ENCODE peak calls at places on chromosomes 6 and 20, in nine cellular contexts. One of them, this sample, is unnamed. For H3K27me3, the result is how much of the 10 kb centered on the place peaks cover.

GRCh38 chr20:32089637-32090330 is 19.7 kb upstream of the TM9SF4 start:
- DNase-seq in GM23248: no peak
- DNase-seq in adrenal gland: no peak
- DNase-seq in dorsolateral prefrontal cortex: no peak
- DNase-seq in thyroid gland: no peak
- DNase-seq in mammary epithelial cell: no peak
- DNase-seq in left lung: no peak
- DNase-seq in stomach: no peak
- DNase-seq in CD8-positive, alpha-beta T cell: no peak
- DNase-seq in this sample: no peak

GRCh38 chr20:46631212-46631869 is 19.9 kb downstream of the SLC13A3 start:
- DNase-seq in CD8-positive, alpha-beta T cell: no peak
- DNase-seq in dorsolateral prefrontal cortex: no peak
- DNase-seq in adrenal gland: peak
- DNase-seq in GM23248: peak
- DNase-seq in thyroid gland: no peak
- DNase-seq in stomach: peak
- DNase-seq in mammary epithelial cell: peak
- DNase-seq in left lung: peak
- DNase-seq in this sample: no peak

GRCh38 chr6:136501514-136501913 is 48.7 kb downstream of the MAP7 start:
- DNase-seq in stomach: no peak
- DNase-seq in thyroid gland: no peak
- DNase-seq in adrenal gland: no peak
- DNase-seq in mammary epithelial cell: no peak
- DNase-seq in GM23248: no peak
- DNase-seq in left lung: no peak
- DNase-seq in CD8-positive, alpha-beta T cell: no peak
- DNase-seq in dorsolateral prefrontal cortex: no peak
- DNase-seq in this sample: no peak

GRCh38 chr6:118748311-118749062 is 97.1 kb upstream of the CEP85L start:
- DNase-seq in mammary epithelial cell: peak
- DNase-seq in left lung: no peak
- DNase-seq in thyroid gland: peak
- DNase-seq in adrenal gland: peak
- DNase-seq in CD8-positive, alpha-beta T cell: no peak
- DNase-seq in GM23248: peak
- DNase-seq in dorsolateral prefrontal cortex: peak
- DNase-seq in stomach: no peak
- DNase-seq in this sample: no peak

GRCh38 chr20:62382306-62383198 is 4.4 kb upstream of the RPS21 start:
- DNase-seq in GM23248: peak
- DNase-seq in stomach: peak
- DNase-seq in adrenal gland: peak
- DNase-seq in CD8-positive, alpha-beta T cell: peak
- DNase-seq in left lung: no peak
- DNase-seq in dorsolateral prefrontal cortex: peak
- DNase-seq in thyroid gland: peak
- DNase-seq in mammary epithelial cell: peak
- DNase-seq in this sample: peak

GRCh38 chr6:36350681-36351091 is 14.0 kb upstream of the BNIP5 start:
- DNase-seq in mammary epithelial cell: peak
- DNase-seq in thyroid gland: no peak
- DNase-seq in dorsolateral prefrontal cortex: no peak
- DNase-seq in left lung: peak
- DNase-seq in CD8-positive, alpha-beta T cell: no peak
- DNase-seq in stomach: peak
- DNase-seq in GM23248: peak
- DNase-seq in adrenal gland: peak
- DNase-seq in this sample: peak

GRCh38 chr20:61954276-61955021 is 111.2 kb downstream of the TAF4 start:
- DNase-seq in dorsolateral prefrontal cortex: peak
- DNase-seq in stomach: no peak
- DNase-seq in adrenal gland: peak
- DNase-seq in left lung: peak
- DNase-seq in mammary epithelial cell: no peak
- DNase-seq in CD8-positive, alpha-beta T cell: no peak
- DNase-seq in thyroid gland: no peak
- DNase-seq in GM23248: no peak
- DNase-seq in this sample: no peak

GRCh38 chr20:4511776-4512175 is 209.9 kb upstream of the PRND start:
- DNase-seq in dorsolateral prefrontal cortex: no peak
- DNase-seq in CD8-positive, alpha-beta T cell: no peak
- DNase-seq in stomach: no peak
- DNase-seq in GM23248: peak
- DNase-seq in thyroid gland: no peak
- DNase-seq in adrenal gland: no peak
- DNase-seq in left lung: no peak
- DNase-seq in mammary epithelial cell: no peak
- DNase-seq in this sample: no peak

GRCh38 chr6:160427312-160428068 is 79.3 kb downstream of the SLC22A3 start:
- DNase-seq in mammary epithelial cell: no peak
- DNase-seq in stomach: no peak
- DNase-seq in left lung: no peak
- DNase-seq in dorsolateral prefrontal cortex: no peak
- DNase-seq in thyroid gland: no peak
- DNase-seq in CD8-positive, alpha-beta T cell: no peak
- DNase-seq in GM23248: no peak
- DNase-seq in adrenal gland: no peak
- DNase-seq in this sample: no peak

GRCh38 chr6:161139766-161140553 is 133.9 kb downstream of the AGPAT4 start:
- DNase-seq in GM23248: peak
- DNase-seq in mammary epithelial cell: no peak
- DNase-seq in left lung: no peak
- DNase-seq in thyroid gland: no peak
- DNase-seq in dorsolateral prefrontal cortex: no peak
- DNase-seq in adrenal gland: no peak
- DNase-seq in stomach: peak
- DNase-seq in CD8-positive, alpha-beta T cell: no peak
- DNase-seq in this sample: peak

GRCh38 chr20:4135385-4136077 is 120.2 kb upstream of the RNF24 start:
- DNase-seq in mammary epithelial cell: peak
- DNase-seq in adrenal gland: peak
- DNase-seq in dorsolateral prefrontal cortex: no peak
- DNase-seq in stomach: peak
- DNase-seq in CD8-positive, alpha-beta T cell: no peak
- DNase-seq in thyroid gland: no peak
- DNase-seq in left lung: no peak
- DNase-seq in GM23248: peak
- DNase-seq in this sample: peak

GRCh38 chr6:12522347-12522746 is 194.2 kb upstream of the PHACTR1 start:
- DNase-seq in left lung: no peak
- DNase-seq in mammary epithelial cell: no peak
- DNase-seq in adrenal gland: no peak
- DNase-seq in thyroid gland: no peak
- DNase-seq in dorsolateral prefrontal cortex: no peak
- DNase-seq in GM23248: no peak
- DNase-seq in CD8-positive, alpha-beta T cell: no peak
- DNase-seq in stomach: no peak
- DNase-seq in this sample: no peak

GRCh38 chr6:27374824-27375612 is 13.5 kb upstream of the ZNF391 start:
- DNase-seq in stomach: peak
- DNase-seq in left lung: peak
- DNase-seq in CD8-positive, alpha-beta T cell: peak
- DNase-seq in dorsolateral prefrontal cortex: peak
- DNase-seq in mammary epithelial cell: peak
- DNase-seq in thyroid gland: peak
- DNase-seq in adrenal gland: peak
- DNase-seq in GM23248: peak
- DNase-seq in this sample: peak

GRCh38 chr6:27370391-27370790 is 18.2 kb upstream of the ZNF391 start:
- DNase-seq in CD8-positive, alpha-beta T cell: no peak
- DNase-seq in left lung: no peak
- DNase-seq in thyroid gland: no peak
- DNase-seq in mammary epithelial cell: no peak
- DNase-seq in adrenal gland: no peak
- DNase-seq in GM23248: no peak
- DNase-seq in dorsolateral prefrontal cortex: no peak
- DNase-seq in stomach: no peak
- DNase-seq in this sample: no peak

GRCh38 chr6:27375613-27376079 is 12.9 kb upstream of the ZNF391 start:
- DNase-seq in dorsolateral prefrontal cortex: no peak
- DNase-seq in left lung: no peak
- DNase-seq in thyroid gland: no peak
- DNase-seq in GM23248: peak
- DNase-seq in stomach: no peak
- DNase-seq in mammary epithelial cell: peak
- DNase-seq in CD8-positive, alpha-beta T cell: no peak
- DNase-seq in adrenal gland: no peak
- DNase-seq in this sample: no peak
- H3K27ac ChIP-seq in dorsolateral prefrontal cortex: peak
- H3K27ac ChIP-seq in left lung: no peak
- H3K27ac ChIP-seq in thyroid gland: no peak
- H3K27ac ChIP-seq in GM23248: no peak
- H3K27ac ChIP-seq in stomach: no peak
- H3K27ac ChIP-seq in mammary epithelial cell: no peak
- H3K27ac ChIP-seq in CD8-positive, alpha-beta T cell: peak
- H3K27ac ChIP-seq in adrenal gland: no peak
- H3K27ac ChIP-seq in this sample: peak

GRCh38 chr20:12925863-12926547 is 82.8 kb upstream of the SPTLC3 start:
- DNase-seq in CD8-positive, alpha-beta T cell: no peak
- DNase-seq in left lung: no peak
- DNase-seq in adrenal gland: no peak
- DNase-seq in stomach: no peak
- DNase-seq in dorsolateral prefrontal cortex: no peak
- DNase-seq in thyroid gland: no peak
- DNase-seq in GM23248: no peak
- DNase-seq in mammary epithelial cell: no peak
- DNase-seq in this sample: no peak

GRCh38 chr20:12925214-12925755 is 83.5 kb upstream of the SPTLC3 start:
- DNase-seq in thyroid gland: peak
- DNase-seq in GM23248: peak
- DNase-seq in stomach: peak
- DNase-seq in left lung: no peak
- DNase-seq in CD8-positive, alpha-beta T cell: no peak
- DNase-seq in adrenal gland: peak
- DNase-seq in mammary epithelial cell: peak
- DNase-seq in dorsolateral prefrontal cortex: peak
- DNase-seq in this sample: peak

GRCh38 chr20:12928358-12928754 is 80.4 kb upstream of the SPTLC3 start:
- DNase-seq in mammary epithelial cell: no peak
- DNase-seq in GM23248: peak
- DNase-seq in dorsolateral prefrontal cortex: no peak
- DNase-seq in stomach: no peak
- DNase-seq in CD8-positive, alpha-beta T cell: no peak
- DNase-seq in thyroid gland: no peak
- DNase-seq in adrenal gland: no peak
- DNase-seq in left lung: no peak
- DNase-seq in this sample: no peak

GRCh38 chr20:12928755-12929401 is 79.9 kb upstream of the SPTLC3 start:
- DNase-seq in mammary epithelial cell: peak
- DNase-seq in left lung: no peak
- DNase-seq in stomach: no peak
- DNase-seq in GM23248: peak
- DNase-seq in dorsolateral prefrontal cortex: no peak
- DNase-seq in thyroid gland: no peak
- DNase-seq in adrenal gland: no peak
- DNase-seq in CD8-positive, alpha-beta T cell: no peak
- DNase-seq in this sample: no peak

DNA sequence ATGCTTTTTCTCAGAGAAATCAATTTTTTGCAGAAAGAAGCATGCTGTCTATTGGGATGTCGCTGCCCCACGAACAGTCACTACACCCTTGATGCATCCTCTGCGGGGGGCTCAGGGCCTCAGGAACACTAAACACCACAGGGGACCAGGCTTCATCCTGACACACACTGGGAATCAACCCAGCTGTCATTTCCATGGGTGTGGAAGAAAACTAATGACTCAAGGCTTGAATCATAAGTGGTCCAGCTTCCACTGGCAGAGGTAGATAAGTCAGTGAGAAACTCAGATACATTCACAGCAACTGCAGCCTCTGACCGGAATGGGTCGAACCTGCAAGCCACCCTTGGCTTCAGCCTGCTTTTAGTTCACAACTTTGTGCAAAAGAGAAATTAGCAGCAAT is 81.3 kb upstream of the SPTLC3 start:
- DNase-seq in thyroid gland: no peak
- DNase-seq in dorsolateral prefrontal cortex: no peak
- DNase-seq in adrenal gland: no peak
- DNase-seq in mammary epithelial cell: peak
- DNase-seq in left lung: no peak
- DNase-seq in stomach: no peak
- DNase-seq in CD8-positive, alpha-beta T cell: no peak
- DNase-seq in GM23248: peak
- DNase-seq in this sample: no peak
- H3K27me3 ChIP-seq in thyroid gland: under half
- H3K27me3 ChIP-seq in dorsolateral prefrontal cortex: under half
- H3K27me3 ChIP-seq in adrenal gland: under half
- H3K27me3 ChIP-seq in mammary epithelial cell: under half
- H3K27me3 ChIP-seq in left lung: under half
- H3K27me3 ChIP-seq in stomach: under half
- H3K27me3 ChIP-seq in CD8-positive, alpha-beta T cell: under half
- H3K27me3 ChIP-seq in GM23248: under half
- H3K27me3 ChIP-seq in this sample: under half

DNA sequence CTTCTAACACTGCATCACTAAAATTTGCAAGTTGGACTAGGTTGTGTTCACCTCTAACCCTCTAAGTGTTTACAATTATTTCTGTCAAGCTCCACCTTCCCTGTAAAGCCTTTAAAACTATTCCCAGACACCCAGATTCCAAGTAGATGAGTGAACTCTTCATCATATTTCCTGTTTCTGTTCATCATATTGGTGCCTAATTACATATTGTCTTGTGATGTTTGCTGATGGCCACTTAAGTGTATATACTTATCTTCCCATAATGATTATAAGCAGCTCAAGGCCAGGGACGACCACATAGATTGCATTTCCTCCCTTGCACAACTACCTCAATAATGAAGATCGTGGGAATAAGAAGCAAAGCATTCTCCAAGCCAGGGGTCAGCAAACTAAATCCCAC is 16.8 kb downstream of the TNFRSF21 start:
- DNase-seq in dorsolateral prefrontal cortex: no peak
- DNase-seq in GM23248: peak
- DNase-seq in CD8-positive, alpha-beta T cell: no peak
- DNase-seq in stomach: no peak
- DNase-seq in thyroid gland: no peak
- DNase-seq in left lung: no peak
- DNase-seq in adrenal gland: no peak
- DNase-seq in mammary epithelial cell: peak
- DNase-seq in this sample: no peak
- H3K27ac ChIP-seq in dorsolateral prefrontal cortex: no peak
- H3K27ac ChIP-seq in GM23248: no peak
- H3K27ac ChIP-seq in CD8-positive, alpha-beta T cell: no peak
- H3K27ac ChIP-seq in stomach: no peak
- H3K27ac ChIP-seq in thyroid gland: no peak
- H3K27ac ChIP-seq in left lung: no peak
- H3K27ac ChIP-seq in adrenal gland: no peak
- H3K27ac ChIP-seq in mammary epithelial cell: peak
- H3K27ac ChIP-seq in this sample: no peak

GRCh38 chr20:48350291-48350988 is 477.4 kb downstream of the PREX1 start:
- DNase-seq in GM23248: no peak
- DNase-seq in mammary epithelial cell: no peak
- DNase-seq in left lung: no peak
- DNase-seq in dorsolateral prefrontal cortex: no peak
- DNase-seq in thyroid gland: no peak
- DNase-seq in CD8-positive, alpha-beta T cell: no peak
- DNase-seq in stomach: no peak
- DNase-seq in adrenal gland: no peak
- DNase-seq in this sample: no peak
- H3K27me3 ChIP-seq in GM23248: under half
- H3K27me3 ChIP-seq in mammary epithelial cell: under half
- H3K27me3 ChIP-seq in left lung: under half
- H3K27me3 ChIP-seq in dorsolateral prefrontal cortex: under half
- H3K27me3 ChIP-seq in thyroid gland: under half
- H3K27me3 ChIP-seq in CD8-positive, alpha-beta T cell: under half
- H3K27me3 ChIP-seq in stomach: under half
- H3K27me3 ChIP-seq in adrenal gland: under half
- H3K27me3 ChIP-seq in this sample: under half

This sample was measured in uterus.